ENCODE peak calls at places on chromosomes 11 and 22, in four cellular contexts. V, X, B and T are unnamed samples.

GRCh38 chr11:107711861-107712260 is at the start of gene SLN:
- DNase-seq in X (no peak), V (no peak), B (no peak), T (no peak)

GRCh38 chr11:47378011-47378835 is at the start of gene SPI1:
- DNase-seq in B (no peak), X (peak; percentile 19), V (no peak), T (peak; percentile 82)

GRCh38 chr22:48729499-48730171 is 1098.0 kb downstream of the BRD1 start:
- DNase-seq in V (no peak), B (peak; percentile 26), X (no peak), T (no peak)

GRCh38 chr11:126426820-126427749 is 71.6 kb downstream of the ST3GAL4 start:
- DNase-seq in V (no peak), X (no peak), B (no peak), T (no peak)

GRCh38 chr11:16853266-16853665 is 114.8 kb downstream of the C11orf58 start:
- DNase-seq in B (no peak), X (no peak), V (no peak), T (no peak)

GRCh38 chr11:36594316-36594989 is at the start of gene IFTAP:
- DNase-seq in V (peak; percentile 77), B (peak; percentile 50), X (peak; percentile 21), T (no peak)

GRCh38 chr11:77515483-77515882 is 41.6 kb upstream of the PAK1 start:
- DNase-seq in B (no peak), V (no peak), X (no peak), T (no peak)

GRCh38 chr11:63839508-63840355 is 822 bp downstream of the MARK2 start:
- DNase-seq in V (peak; percentile 44), B (peak; percentile 80), X (no peak), T (peak; percentile 64)

GRCh38 chr22:23231471-23232093 is 51.3 kb downstream of the BCR start:
- DNase-seq in X (no peak), V (peak; percentile 47), B (no peak), T (no peak)

GRCh38 chr22:24554316-24555159 is at the start of gene GUCD1:
- DNase-seq in B (no peak), X (peak; percentile 52), V (peak; percentile 11), T (peak; percentile 46)

GRCh38 chr22:49186756-49187155 is 640.9 kb downstream of the BRD1 start:
- DNase-seq in V (no peak), B (no peak), X (no peak), T (no peak)

GRCh38 chr11:63813563-63814382 is 517 bp downstream of the SPINDOC start:
- DNase-seq in B (peak; percentile 86), X (peak; percentile 50), V (peak; percentile 49), T (peak; percentile 64)

GRCh38 chr22:28014141-28015055 is 95.3 kb upstream of the PITPNB start:
- DNase-seq in X (no peak), V (no peak), B (peak; percentile 59), T (no peak)

GRCh38 chr11:41039592-41039991 is 419.9 kb downstream of the LRRC4C start:
- DNase-seq in B (no peak), V (no peak), X (peak; percentile 60), T (no peak)

GRCh38 chr22:43077121-43077877 is 11.9 kb downstream of the TTLL1 start:
- DNase-seq in X (no peak), B (no peak), V (no peak), T (no peak)

GRCh38 chr11:34443136-34443535 is 4.4 kb downstream of the CAT start:
- DNase-seq in X (no peak), V (peak; percentile 13), B (no peak), T (no peak)

GRCh38 chr22:26707090-26707489 is 49.7 kb downstream of the MIAT start:
- DNase-seq in V (no peak), B (no peak), X (no peak), T (no peak)

GRCh38 chr11:95058622-95059021 is 8.1 kb upstream of the SRSF8 start:
- DNase-seq in B (no peak), V (no peak), X (no peak), T (no peak)

GRCh38 chr11:20053572-20053971 is 106.7 kb downstream of the DBX1 start:
- DNase-seq in X (no peak), V (no peak), B (no peak), T (no peak)

GRCh38 chr11:43923327-43924111 is 18.9 kb upstream of the C11orf96 start:
- DNase-seq in V (no peak), B (peak; percentile 85), X (peak; percentile 3), T (no peak)

GRCh38 chr22:18110194-18110943 is at the start of gene TUBA8:
- DNase-seq in B (peak; percentile 86), X (no peak), V (peak; percentile 94), T (peak; percentile 85)

GRCh38 chr11:113796663-113797259 is 17.2 kb downstream of the CLDN25 start:
- DNase-seq in B (no peak), X (peak; percentile 25), V (peak; percentile 8), T (no peak)

GRCh38 chr11:124441519-124441918 is 4.0 kb downstream of the OR8B8 start:
- DNase-seq in X (no peak), B (no peak), V (no peak), T (no peak)

GRCh38 chr22:37726240-37726887 is 29.5 kb downstream of the TRIOBP start:
- DNase-seq in X (no peak), B (no peak), V (no peak), T (no peak)

GRCh38 chr11:87290304-87290922 is 252.7 kb downstream of the TMEM135 start:
- DNase-seq in V (no peak), X (peak; percentile 72), B (no peak), T (no peak)

GRCh38 chr11:116701876-116702275 is 70.9 kb downstream of the BUD13 start:
- DNase-seq in V (no peak), B (peak; percentile 16), X (no peak), T (no peak)

GRCh38 chr11:29352273-29352672 is 664.6 kb downstream of the KCNA4 start:
- DNase-seq in B (no peak), V (no peak), X (no peak), T (no peak)

GRCh38 chr11:70247710-70248072 is 22.8 kb upstream of the PPFIA1 start:
- DNase-seq in V (peak; percentile 47), X (no peak), B (no peak), T (no peak)

GRCh38 chr11:2741377-2742131 is 41.8 kb upstream of the KCNQ1OT1 start:
- DNase-seq in V (no peak), X (no peak), B (peak; percentile 62), T (no peak)

GRCh38 chr22:47175151-47175760 is 412.8 kb downstream of the TBC1D22A start:
- DNase-seq in B (peak; percentile 61), X (no peak), V (no peak), T (peak; percentile 1)

GRCh38 chr11:120021391-120021953 is 116.4 kb downstream of the TRIM29 start:
- DNase-seq in B (no peak), X (no peak), V (no peak), T (no peak)

GRCh38 chr11:96187779-96188624 is 155.0 kb downstream of the MAML2 start:
- DNase-seq in V (no peak), B (peak; percentile 87), X (no peak), T (no peak)

GRCh38 chr22:27624705-27625104 is 176.9 kb downstream of the MN1 start:
- DNase-seq in V (no peak), X (no peak), B (no peak), T (no peak)

GRCh38 chr22:26245001-26245400 is 75.7 kb downstream of the SEZ6L start:
- DNase-seq in B (no peak), V (no peak), X (no peak), T (no peak)

GRCh38 chr22:47515384-47516125 is 753.1 kb downstream of the TBC1D22A start:
- DNase-seq in X (peak; percentile 64), B (no peak), V (no peak), T (no peak)

GRCh38 chr22:24436553-24436952 is 9.2 kb downstream of the ADORA2A start:
- DNase-seq in V (no peak), X (no peak), B (no peak), T (no peak)

DNA sequence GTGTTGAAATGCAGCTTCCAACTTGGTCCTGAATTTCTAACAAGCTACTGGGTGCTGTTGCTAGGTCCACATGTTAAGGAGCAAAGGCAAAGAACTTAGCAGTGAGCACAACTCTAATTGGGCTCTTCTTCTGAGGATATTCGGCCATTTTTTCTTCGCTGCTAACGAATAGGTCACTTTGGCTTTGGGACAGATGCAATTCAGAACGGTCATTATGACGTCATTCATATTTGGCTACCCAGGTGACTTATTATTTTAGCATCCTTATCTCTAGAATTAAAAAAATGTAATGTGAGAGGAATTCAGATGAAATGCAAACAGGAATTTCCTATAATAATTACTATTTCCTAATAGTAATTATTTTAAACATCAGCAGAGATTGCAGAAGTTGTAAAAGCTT is 13.9 kb downstream of the TMA7B start:
- DNase-seq in X (no peak), V (no peak), B (no peak), T (no peak)
- H3K36me3 ChIP-seq in X (no peaks in the 10 kb centered on the region), V (no peaks in the 10 kb centered on the region), B (no peaks in the 10 kb centered on the region), T (peaks cover 5% of the 10 kb centered on the region)

DNA sequence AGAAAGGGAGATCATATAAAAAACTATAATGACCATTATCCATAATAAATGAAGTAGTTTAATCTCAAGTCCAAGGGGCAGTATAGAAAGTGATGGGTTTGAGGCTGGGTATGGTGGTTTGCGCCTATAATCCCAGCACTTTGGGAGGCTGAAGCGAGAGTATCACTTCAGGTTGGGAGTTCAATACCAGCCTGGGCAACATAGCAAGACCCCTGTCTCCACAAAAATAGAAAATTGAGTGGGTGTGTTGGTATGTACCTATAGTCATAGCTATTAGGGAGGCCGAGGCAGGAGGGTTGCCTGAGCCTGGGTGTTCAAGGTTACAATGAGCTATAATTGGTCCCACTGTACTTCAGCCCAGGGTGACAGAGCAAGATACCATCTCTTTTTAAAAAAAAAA is 23.9 kb downstream of the MED17 start:
- DNase-seq in V (no peak), B (no peak), X (no peak), T (no peak)
- H3K36me3 ChIP-seq in V (peaks cover 25% of the 10 kb centered on the region), B (peaks cover 3% of the 10 kb centered on the region), X (peaks cover 25% of the 10 kb centered on the region), T (peaks cover 17% of the 10 kb centered on the region)

GRCh38 chr11:118439656-118440055 is 3.4 kb downstream of the KMT2A start:
- DNase-seq in V (no peak), X (no peak), B (no peak), T (no peak)
- H3K36me3 ChIP-seq in V (no peaks in the 10 kb centered on the region), X (no peaks in the 10 kb centered on the region), B (no peaks in the 10 kb centered on the region), T (no peaks in the 10 kb centered on the region)

GRCh38 chr22:36341640-36342041 is 46.1 kb downstream of the MYH9 start:
- DNase-seq in X (no peak), B (no peak), V (no peak), T (no peak)

GRCh38 chr22:36343720-36344105 is 44.1 kb downstream of the MYH9 start:
- DNase-seq in B (no peak), X (no peak), V (no peak), T (no peak)

GRCh38 chr22:36340621-36341020 is 47.1 kb downstream of the MYH9 start:
- DNase-seq in B (no peak), V (no peak), X (no peak), T (no peak)

GRCh38 chr22:36344106-36344827 is 43.5 kb downstream of the MYH9 start:
- DNase-seq in X (no peak), B (no peak), V (no peak), T (no peak)

DNA sequence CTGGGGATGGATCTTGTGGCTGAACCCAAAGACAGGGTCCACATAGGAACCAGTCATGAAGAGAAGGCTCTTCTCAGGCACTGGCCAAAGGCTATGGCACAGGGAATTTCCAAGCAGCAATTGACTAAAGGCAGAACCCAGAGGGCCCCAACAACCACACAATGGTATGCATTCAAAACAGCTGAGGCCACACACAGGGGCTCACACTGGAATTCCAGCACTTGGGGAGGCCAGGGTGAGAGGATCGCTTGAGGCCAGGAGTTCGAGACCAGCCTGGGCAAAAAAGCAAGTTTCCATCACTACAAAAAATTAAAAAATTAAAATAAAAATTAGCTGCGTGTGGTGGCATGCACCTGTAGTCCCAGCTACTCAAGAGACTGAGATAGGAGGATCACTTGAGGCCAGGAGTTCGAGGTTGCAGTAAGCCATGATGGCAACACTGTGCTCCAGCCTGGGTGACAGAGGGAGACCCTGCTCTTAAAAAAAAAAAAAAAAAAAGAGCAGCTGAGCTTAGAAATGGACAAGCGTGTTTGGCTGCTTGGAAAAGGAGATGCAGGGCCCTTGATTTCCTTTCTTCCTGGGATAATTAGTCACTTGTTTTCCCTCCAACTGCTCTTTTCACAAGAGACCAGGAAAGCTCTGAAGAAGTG is 44.6 kb downstream of the MYH9 start:
- DNase-seq in V (no peak), X (no peak), B (no peak), T (no peak)
- H3K36me3 ChIP-seq in V (peaks cover 25% of the 10 kb centered on the region), X (peaks cover 37% of the 10 kb centered on the region), B (no peaks in the 10 kb centered on the region), T (peaks cover 48% of the 10 kb centered on the region)